ENCODE peak calls at places on chromosome 18, in four cellular contexts. N is A549, J is IMR-90, Y is NCI-H1092. B is an unnamed sample.

GRCh38 chr18:48325115-48325670 is 84.0 kb downstream of the ZBTB7C start:
- DNase-seq in N (no peak), Y (no peak), J (no peak), B (no peak)

GRCh38 chr18:49015886-49016647 is 65.3 kb upstream of the SMAD7 start:
- DNase-seq in Y (no peak), N (no peak), J (no peak), B (no peak)

GRCh38 chr18:45054595-45054994 is 373.9 kb downstream of the SETBP1 start:
- DNase-seq in J (no peak), Y (no peak), N (no peak), B (no peak)

GRCh38 chr18:56443508-56443907 is 194.9 kb downstream of the TXNL1 start:
- DNase-seq in N (no peak), J (no peak), Y (no peak), B (peak)

GRCh38 chr18:67599277-67599676 is 82.8 kb upstream of the DSEL start:
- DNase-seq in Y (no peak), J (peak), N (no peak), B (peak)

GRCh38 chr18:34493566-34494358 is 216.3 kb upstream of the DTNA start:
- DNase-seq in J (no peak), Y (peak), N (no peak), B (no peak)

GRCh38 chr18:12057419-12058039 is 36.1 kb upstream of the ANKRD62 start:
- DNase-seq in Y (no peak), J (no peak), N (no peak), B (no peak)

GRCh38 chr18:48294894-48295585 is 114.1 kb downstream of the ZBTB7C start:
- DNase-seq in N (no peak), J (no peak), Y (no peak), B (no peak)

GRCh38 chr18:812123-812672 is at the start of gene YES1:
- DNase-seq in Y (peak), N (peak), J (peak), B (peak)

GRCh38 chr18:78929502-78929901 is 50.1 kb upstream of the SALL3 start:
- DNase-seq in Y (no peak), N (no peak), J (no peak), B (no peak)

GRCh38 chr18:74942319-74942910 is 266.5 kb downstream of the PTGR3 start:
- DNase-seq in N (no peak), J (peak), Y (no peak), B (peak)

GRCh38 chr18:27378396-27379094 is 193.4 kb upstream of the CHST9 start:
- DNase-seq in N (no peak), J (no peak), Y (no peak), B (no peak)

GRCh38 chr18:29087616-29088246 is 910.8 kb upstream of the CDH2 start:
- DNase-seq in Y (no peak), J (no peak), N (no peak), B (no peak)

GRCh38 chr18:76005632-76006031 is 489.4 kb downstream of the ZNF516 start:
- DNase-seq in N (no peak), Y (peak), J (no peak), B (no peak)

GRCh38 chr18:28793911-28794310 is 617.0 kb upstream of the CDH2 start:
- DNase-seq in Y (no peak), J (no peak), N (no peak), B (no peak)

GRCh38 chr18:44848931-44849330 is 168.2 kb downstream of the SETBP1 start:
- DNase-seq in N (no peak), Y (peak), J (no peak), B (no peak)

GRCh38 chr18:3097082-3097481 is 84.1 kb upstream of the LPIN2 start:
- DNase-seq in N (no peak), Y (no peak), J (no peak), B (no peak)

GRCh38 chr18:59575995-59576394 is 121.2 kb downstream of the CCBE1 start:
- DNase-seq in Y (no peak), N (no peak), J (no peak), B (no peak)

GRCh38 chr18:2850816-2851215 is 4.0 kb downstream of the EMILIN2 start:
- DNase-seq in J (no peak), N (no peak), Y (no peak), B (peak)

GRCh38 chr18:65753520-65753919 is 2.7 kb downstream of the CDH7 start:
- DNase-seq in J (no peak), N (peak), Y (peak), B (no peak)

GRCh38 chr18:46678785-46679404 is 21.9 kb upstream of the LOXHD1 start:
- DNase-seq in N (no peak), J (no peak), Y (no peak), B (no peak)